ENCODE peak calls at places on chromosomes 11 and 22, in four cellular contexts. A is cardiac fibroblast; O is activated gamma-delta T cell treated with Interleukin-2 at 50 U/mL for 16 hours; E is stimulated activated CD4-positive, alpha-beta T cell treated with anti-CD3 and anti-CD28 coated beads, Interleukin-4, amount 100 ng/mL, for 4 hours. I is an unnamed sample.

GRCh38 chr22:48618326-48618725 is 1209.3 kb downstream of the BRD1 start:
- DNase-seq in E (no peak), A (no peak), O (no peak), I (no peak)

GRCh38 chr11:115919341-115920086 is 415.3 kb upstream of the CADM1 start:
- DNase-seq in A (no peak), E (no peak), O (no peak), I (no peak)

GRCh38 chr11:11931461-11932055 is 76.9 kb downstream of the DKK3 start:
- DNase-seq in O (peak; percentile 3), E (no peak), A (peak; percentile 83), I (peak; percentile 65)

GRCh38 chr11:130551388-130551787 is 102.9 kb downstream of the ADAMTS15 start:
- DNase-seq in A (peak; percentile 23), O (no peak), E (no peak), I (no peak)

GRCh38 chr22:37218771-37219411 is 6.6 kb upstream of the SSTR3 start:
- DNase-seq in E (peak; percentile 55), O (peak; percentile 71), A (no peak), I (no peak)

GRCh38 chr22:37831472-37831871 is 8.3 kb downstream of the GALR3 start:
- DNase-seq in E (no peak), A (no peak), O (no peak), I (no peak)

GRCh38 chr11:57406337-57406904 is 16.0 kb upstream of the PRG2 start:
- DNase-seq in A (peak; percentile 46), O (no peak), E (peak; percentile 39), I (no peak)

GRCh38 chr11:35682230-35683195 is 19.9 kb downstream of the TRIM44 start:
- DNase-seq in O (no peak), E (no peak), A (peak; percentile 21), I (peak; percentile 12)

GRCh38 chr22:44722611-44723010 is 20.6 kb downstream of the PRR5 start:
- DNase-seq in A (no peak), O (no peak), E (no peak), I (no peak)

GRCh38 chr11:113974741-113975470 is at the start of gene HTR3A:
- DNase-seq in A (peak; percentile 53), E (no peak), O (no peak), I (no peak)

GRCh38 chr11:68843052-68843561 is 1.4 kb upstream of the CPT1A start:
- DNase-seq in A (peak; percentile 49), E (peak; percentile 46), O (peak; percentile 33), I (peak; percentile 41)

GRCh38 chr22:35119494-35119893 is 53.5 kb downstream of the ISX start:
- DNase-seq in O (no peak), A (no peak), E (no peak), I (no peak)

GRCh38 chr11:11706022-11706421 is 84.2 kb upstream of the GALNT18 start:
- DNase-seq in E (no peak), O (no peak), A (no peak), I (no peak)

GRCh38 chr11:62124186-62125113 is 639 bp downstream of the INCENP start:
- DNase-seq in A (peak; percentile 32), E (peak; percentile 13), O (no peak), I (peak; percentile 33)

GRCh38 chr22:45240137-45240809 is 421 bp downstream of the KIAA0930 start:
- DNase-seq in E (no peak), A (peak; percentile 29), O (peak; percentile 26), I (no peak)

GRCh38 chr11:86922225-86922624 is 33.0 kb downstream of the FZD4 start:
- DNase-seq in E (no peak), A (no peak), O (no peak), I (no peak)

GRCh38 chr22:25551396-25551795 is 13.1 kb upstream of the GRK3 start:
- DNase-seq in E (no peak), A (no peak), O (no peak), I (no peak)

GRCh38 chr11:108474664-108475485 is 7.5 kb upstream of the C11orf65 start:
- DNase-seq in O (no peak), E (no peak), A (no peak), I (no peak)

GRCh38 chr22:44892803-44893730 is 116.7 kb downstream of the PHF21B start:
- DNase-seq in E (no peak), A (no peak), O (no peak), I (no peak)

GRCh38 chr22:32005453-32005852 is 37.6 kb upstream of the SLC5A1 start:
- DNase-seq in A (peak; percentile 32), E (no peak), O (no peak), I (peak; percentile 15)

GRCh38 chr11:23976369-23976768 is 520.5 kb upstream of the LUZP2 start:
- DNase-seq in A (peak; percentile 56), E (no peak), O (no peak), I (peak; percentile 11)

GRCh38 chr11:44024977-44025376 is 22.8 kb upstream of the ACCSL start:
- DNase-seq in O (no peak), E (no peak), A (no peak), I (no peak)

GRCh38 chr11:121722431-121723256 is 269.9 kb upstream of the SORL1-AS1 start:
- DNase-seq in E (no peak), A (peak; percentile 99), O (no peak), I (peak; percentile 78)

GRCh38 chr11:13862845-13863392 is 99.6 kb upstream of the SPON1 start:
- DNase-seq in E (no peak), A (no peak), O (no peak), I (no peak)

GRCh38 chr22:49966041-49966715 is 5.6 kb downstream of the PIM3 start:
- DNase-seq in E (no peak), A (no peak), O (peak; percentile 3), I (no peak)

GRCh38 chr22:42294034-42294985 is 23.9 kb upstream of the TCF20 start:
- DNase-seq in A (peak; percentile 69), O (peak; percentile 26), E (peak; percentile 25), I (peak; percentile 67)

GRCh38 chr11:18010271-18010670 is 2.6 kb downstream of the SERGEF start:
- DNase-seq in E (no peak), O (no peak), A (no peak), I (no peak)